ENCODE peak calls at places on chromosome 5, in four cellular contexts. H, O, G and N are unnamed samples.

GRCh38 chr5:15003511-15003920 is 131.9 kb upstream of the ANKH start:
- DNase-seq in H (peak; percentile 75), G (peak; percentile 13), O (peak; percentile 59), N (peak; percentile 73)

GRCh38 chr5:177312649-177313181 is 1.0 kb upstream of the MXD3 start:
- DNase-seq in O (peak; percentile 43), H (peak; percentile 52), G (no peak), N (peak; percentile 35)

GRCh38 chr5:137629646-137630045 is 106.2 kb downstream of the KLHL3 start:
- DNase-seq in G (peak; percentile 8), O (peak; percentile 41), H (peak; percentile 65), N (peak; percentile 72)

GRCh38 chr5:175418252-175418651 is 25.7 kb downstream of the DRD1 start:
- DNase-seq in O (no peak), G (no peak), H (no peak), N (no peak)

GRCh38 chr5:133706732-133707430 is 94.5 kb upstream of the FSTL4 start:
- DNase-seq in O (no peak), G (no peak), H (no peak), N (no peak)

GRCh38 chr5:42495908-42496307 is 72.7 kb downstream of the GHR start:
- DNase-seq in H (no peak), O (no peak), G (no peak), N (no peak)

GRCh38 chr5:149417714-149418368 is 38.7 kb upstream of the IL17B start:
- DNase-seq in G (no peak), O (no peak), H (no peak), N (no peak)

GRCh38 chr5:125042243-125042887 is 295.9 kb upstream of the ZNF608 start:
- DNase-seq in O (no peak), H (no peak), G (no peak), N (no peak)

GRCh38 chr5:10485897-10486296 is 44.2 kb downstream of the ROPN1L start:
- DNase-seq in G (no peak), H (no peak), O (no peak), N (no peak)

GRCh38 chr5:115666023-115666422 is 40.2 kb upstream of the TMED7 start:
- DNase-seq in H (no peak), O (no peak), G (no peak), N (no peak)

GRCh38 chr5:55817030-55817429 is 34.1 kb upstream of the IL31RA start:
- DNase-seq in H (no peak), O (no peak), G (no peak), N (no peak)

GRCh38 chr5:126674145-126674544 is 73.4 kb downstream of the PHAX start:
- DNase-seq in G (no peak), O (no peak), H (no peak), N (no peak)

GRCh38 chr5:8458038-8458383 is 589.1 kb downstream of the MTRR start:
- DNase-seq in O (no peak), G (no peak), H (no peak), N (peak; percentile 10)

GRCh38 chr5:31962321-31962720 is 211.8 kb downstream of the GOLPH3 start:
- DNase-seq in O (no peak), H (no peak), G (no peak), N (no peak)

GRCh38 chr5:675111-675875 is 17.9 kb downstream of the TPPP start:
- DNase-seq in H (no peak), G (no peak), O (no peak), N (no peak)

GRCh38 chr5:36899860-36900259 is 23.3 kb downstream of the NIPBL start:
- DNase-seq in H (no peak), O (no peak), G (no peak), N (no peak)

GRCh38 chr5:150209020-150209635 is 19.3 kb downstream of the SLC6A7 start:
- DNase-seq in O (no peak), G (no peak), H (no peak), N (no peak)

GRCh38 chr5:36741138-36741537 is 134.7 kb downstream of the SLC1A3 start:
- DNase-seq in O (no peak), H (no peak), G (no peak), N (no peak)

GRCh38 chr5:96335873-96336272 is 97.2 kb downstream of the PCSK1 start:
- DNase-seq in O (no peak), H (no peak), G (no peak), N (no peak)

GRCh38 chr5:67381240-67381875 is 184.8 kb upstream of the CD180 start:
- DNase-seq in H (no peak), O (no peak), G (no peak), N (no peak)

GRCh38 chr5:58497956-58498942 is 7.0 kb downstream of the GAPT start:
- DNase-seq in G (no peak), O (peak; percentile 24), H (peak; percentile 20), N (peak; percentile 40)

GRCh38 chr5:143641549-143641955 is 170.4 kb upstream of the HMHB1 start:
- DNase-seq in G (peak; percentile 31), H (no peak), O (no peak), N (peak; percentile 28)

GRCh38 chr5:178332096-178332780 is 99.6 kb upstream of the PHYKPL start:
- DNase-seq in H (no peak), O (no peak), G (no peak), N (no peak)

GRCh38 chr5:139765409-139766217 is 30.0 kb upstream of the PSD2 start:
- DNase-seq in G (no peak), H (peak; percentile 81), O (peak; percentile 55), N (peak; percentile 83)

GRCh38 chr5:180327166-180327565 is 26.0 kb downstream of the GFPT2 start:
- DNase-seq in O (no peak), G (no peak), H (no peak), N (no peak)

GRCh38 chr5:180328296-180329137 is 24.6 kb downstream of the GFPT2 start:
- DNase-seq in G (peak; percentile 17), H (peak; percentile 81), O (peak; percentile 74), N (peak; percentile 92)

GRCh38 chr5:180324633-180324955 is 28.5 kb downstream of the GFPT2 start:
- DNase-seq in H (no peak), G (no peak), O (no peak), N (no peak)

GRCh38 chr5:180329138-180329435 is 24.0 kb downstream of the GFPT2 start:
- DNase-seq in G (no peak), O (no peak), H (no peak), N (no peak)

GRCh38 chr5:180323929-180324632 is 29.1 kb downstream of the GFPT2 start:
- DNase-seq in G (no peak), H (no peak), O (no peak), N (no peak)
- TF ChIP-seq FOXK2 in G (no peak), H (no peak), O (no peak), N (no peak)

GRCh38 chr5:113574417-113574816 is 60.9 kb downstream of the YTHDC2 start:
- DNase-seq in G (no peak), O (no peak), H (peak; percentile 8), N (no peak)
- TF ChIP-seq BHLHE40 in G (no peak), O (no peak), H (no peak), N (no peak)

GRCh38 chr5:34706084-34706483 is 50.0 kb downstream of the RAI14 start:
- DNase-seq in H (no peak), G (no peak), O (no peak), N (no peak)

GRCh38 chr5:34707451-34708107 is 51.5 kb downstream of the RAI14 start:
- DNase-seq in O (no peak), G (no peak), H (no peak), N (no peak)

GRCh38 chr5:34708777-34709176 is 52.6 kb downstream of the RAI14 start:
- DNase-seq in H (no peak), O (no peak), G (no peak), N (no peak)

GRCh38 chr5:34712565-34712964 is 56.4 kb downstream of the RAI14 start:
- DNase-seq in H (no peak), O (no peak), G (no peak), N (no peak)

DNA sequence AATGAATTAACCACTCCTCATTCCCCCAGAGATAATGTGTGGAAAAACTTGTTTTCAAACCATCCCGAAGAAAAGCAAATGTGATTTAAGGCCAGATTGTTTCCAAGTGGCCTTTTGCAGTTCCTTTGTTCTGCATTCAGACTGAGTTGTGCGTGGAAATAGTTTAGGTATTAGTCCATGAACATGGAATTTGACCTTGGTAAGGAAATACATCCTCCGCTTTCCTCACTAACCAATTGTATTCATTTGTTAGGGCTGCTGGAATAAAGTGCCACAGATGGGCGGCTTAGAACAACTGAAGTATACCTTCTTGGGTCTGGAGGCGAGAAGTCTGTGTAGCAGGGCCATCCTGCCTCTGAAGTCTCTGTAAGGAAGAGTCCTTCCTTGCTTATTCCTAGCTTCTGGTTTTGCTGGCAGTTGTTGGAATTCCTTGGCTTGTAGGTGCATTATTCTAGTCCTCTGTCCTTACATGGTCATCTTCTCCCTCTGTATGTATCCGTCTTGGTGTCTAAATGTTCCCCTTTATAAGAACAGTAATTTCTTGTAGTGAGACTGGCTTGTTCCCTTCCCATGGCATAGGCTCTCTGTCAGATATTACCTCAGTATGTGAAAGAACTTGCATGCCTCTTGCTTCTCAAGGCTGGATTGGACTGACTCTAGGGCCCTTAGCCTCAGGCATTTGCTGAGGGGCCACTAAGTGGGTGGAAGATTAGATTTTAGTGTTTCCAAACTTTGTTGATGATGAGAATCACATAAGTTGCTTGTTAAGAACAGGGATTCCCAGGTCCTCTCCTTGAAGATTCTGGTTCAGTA is 53.9 kb downstream of the RAI14 start:
- DNase-seq in H (no peak), G (no peak), O (peak; percentile 64), N (no peak)
- TF ChIP-seq FOXK2 in H (no peak), G (no peak), O (no peak), N (no peak)

DNA sequence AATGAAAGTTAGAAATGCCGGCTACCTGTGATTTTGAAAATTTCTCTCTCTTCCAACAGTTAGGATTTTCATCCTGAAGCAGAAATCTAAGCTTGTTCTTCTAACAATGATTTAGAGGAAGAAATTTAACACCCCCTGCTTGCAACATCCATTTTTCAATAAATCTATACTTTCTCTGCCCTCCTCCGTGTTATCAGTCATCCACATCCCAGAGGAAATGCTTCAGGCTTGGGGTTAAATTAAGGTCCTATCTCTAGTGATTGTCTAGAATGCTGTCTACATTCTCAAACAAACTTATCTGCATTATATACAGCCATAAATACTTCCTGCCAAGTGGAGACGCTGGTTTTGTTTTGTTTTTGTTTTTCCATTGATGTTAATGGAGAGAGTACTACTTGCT is 371.0 kb downstream of the CSNK1G3 start:
- DNase-seq in H (no peak), G (no peak), O (no peak), N (no peak)
- TF ChIP-seq BHLHE40 in H (no peak), G (no peak), O (no peak), N (no peak)

GRCh38 chr5:147507480-147508126 is 2.3 kb downstream of the DPYSL3 start:
- DNase-seq in H (no peak), O (no peak), G (no peak), N (no peak)
- TF ChIP-seq FOXK2 in H (no peak), O (no peak), G (no peak), N (no peak)